ENCODE peak calls at places on chromosomes 3 and 15, in nine cellular contexts. C is NCI-H1092 treated with DMSO at 0.1 percent for 48 hours; L is LoVo; V is activated CD4-positive, alpha-beta T cell treated with anti-CD3 and anti-CD28 coated beads for 36 hours; H is HS-5; I is naive B cell; K is hippocampal formation; O is left ventricle myocardium superior; U is NCI-H510A. F is an unnamed sample.

GRCh38 chr15:48393650-48394049 is 62.4 kb downstream of the DUT start:
- DNase-seq in C (peak), L (no peak), H (no peak), V (no peak), K (no peak), O (peak), U (no peak), I (no peak), F (no peak)

GRCh38 chr3:16311960-16312451 is 47.0 kb downstream of the OXNAD1 start:
- DNase-seq in I (peak), L (no peak), O (no peak), U (no peak), V (peak), K (no peak), H (no peak), C (no peak), F (no peak)

GRCh38 chr15:77607894-77608261 is 24.8 kb downstream of the LINGO1 start:
- DNase-seq in C (no peak), O (no peak), K (no peak), L (no peak), V (no peak), I (no peak), U (no peak), H (no peak), F (no peak)

GRCh38 chr3:113746955-113747718 is at the start of gene ATP6V1A:
- DNase-seq in K (no peak), O (peak), U (peak), V (peak), L (peak), C (no peak), H (no peak), I (peak), F (peak)

GRCh38 chr15:97902140-97902780 is 58.2 kb upstream of the ARRDC4 start:
- DNase-seq in K (no peak), U (no peak), V (no peak), H (peak), I (no peak), L (no peak), O (no peak), C (no peak), F (no peak)

GRCh38 chr3:7166460-7166859 is 305.5 kb downstream of the GRM7 start:
- DNase-seq in L (no peak), U (no peak), C (no peak), V (no peak), K (no peak), I (no peak), H (no peak), O (no peak), F (no peak)

GRCh38 chr3:28841436-28841835 is 439.4 kb upstream of the RBMS3 start:
- DNase-seq in C (no peak), O (no peak), H (no peak), U (no peak), K (no peak), L (no peak), V (peak), I (no peak), F (no peak)

GRCh38 chr15:69861331-69862171 is 236.2 kb downstream of the TLE3 start:
- DNase-seq in U (no peak), K (no peak), H (no peak), C (no peak), I (no peak), O (no peak), L (no peak), V (no peak), F (no peak)

GRCh38 chr3:126445506-126445905 is 30.2 kb downstream of the ZXDC start:
- DNase-seq in V (no peak), C (no peak), K (no peak), O (no peak), U (no peak), I (no peak), H (no peak), L (no peak), F (no peak)